ENCODE peak calls at places on chromosome 7, in nine cellular contexts. One of them, this sample, is unnamed.

GRCh38 chr7:157273208-157274202 is 63.3 kb upstream of the DNAJB6 start:
- DNase-seq in left cardiac atrium: peak
- DNase-seq in neuronal stem cell: peak
- DNase-seq in foreskin fibroblast: peak
- DNase-seq in posterior vena cava: peak
- DNase-seq in H9: peak
- DNase-seq in central memory CD8-positive, alpha-beta T cell: peak
- DNase-seq in stimulated activated CD4-positive, alpha-beta T cell treated with anti-CD3 and anti-CD28 coated beads, Interleukin-1b, Interleukin-23, amount 100 ng/mL, for 4 hours: peak
- DNase-seq in hippocampal formation: peak
- DNase-seq in this sample: peak

GRCh38 chr7:4850262-4850795 is 11.5 kb downstream of the PAPOLB start:
- DNase-seq in H9: no peak
- DNase-seq in central memory CD8-positive, alpha-beta T cell: no peak
- DNase-seq in neuronal stem cell: no peak
- DNase-seq in left cardiac atrium: no peak
- DNase-seq in stimulated activated CD4-positive, alpha-beta T cell treated with anti-CD3 and anti-CD28 coated beads, Interleukin-1b, Interleukin-23, amount 100 ng/mL, for 4 hours: no peak
- DNase-seq in hippocampal formation: no peak
- DNase-seq in posterior vena cava: no peak
- DNase-seq in foreskin fibroblast: no peak
- DNase-seq in this sample: no peak

GRCh38 chr7:100575206-100575631 is 1.5 kb upstream of the SAP25 start:
- DNase-seq in neuronal stem cell: no peak
- DNase-seq in left cardiac atrium: no peak
- DNase-seq in H9: peak
- DNase-seq in foreskin fibroblast: no peak
- DNase-seq in central memory CD8-positive, alpha-beta T cell: no peak
- DNase-seq in hippocampal formation: no peak
- DNase-seq in stimulated activated CD4-positive, alpha-beta T cell treated with anti-CD3 and anti-CD28 coated beads, Interleukin-1b, Interleukin-23, amount 100 ng/mL, for 4 hours: no peak
- DNase-seq in posterior vena cava: peak
- DNase-seq in this sample: no peak

GRCh38 chr7:53947670-53948226 is 594.4 kb upstream of the VSTM2A start:
- DNase-seq in neuronal stem cell: no peak
- DNase-seq in posterior vena cava: no peak
- DNase-seq in H9: no peak
- DNase-seq in left cardiac atrium: no peak
- DNase-seq in stimulated activated CD4-positive, alpha-beta T cell treated with anti-CD3 and anti-CD28 coated beads, Interleukin-1b, Interleukin-23, amount 100 ng/mL, for 4 hours: no peak
- DNase-seq in hippocampal formation: no peak
- DNase-seq in central memory CD8-positive, alpha-beta T cell: no peak
- DNase-seq in foreskin fibroblast: no peak
- DNase-seq in this sample: no peak

GRCh38 chr7:50644114-50644513 is 78.9 kb upstream of the DDC start:
- DNase-seq in hippocampal formation: no peak
- DNase-seq in left cardiac atrium: no peak
- DNase-seq in foreskin fibroblast: no peak
- DNase-seq in stimulated activated CD4-positive, alpha-beta T cell treated with anti-CD3 and anti-CD28 coated beads, Interleukin-1b, Interleukin-23, amount 100 ng/mL, for 4 hours: no peak
- DNase-seq in neuronal stem cell: no peak
- DNase-seq in posterior vena cava: peak
- DNase-seq in H9: no peak
- DNase-seq in central memory CD8-positive, alpha-beta T cell: no peak
- DNase-seq in this sample: no peak

GRCh38 chr7:38189256-38189938 is 11.4 kb downstream of the STARD3NL start:
- DNase-seq in stimulated activated CD4-positive, alpha-beta T cell treated with anti-CD3 and anti-CD28 coated beads, Interleukin-1b, Interleukin-23, amount 100 ng/mL, for 4 hours: no peak
- DNase-seq in H9: no peak
- DNase-seq in left cardiac atrium: no peak
- DNase-seq in hippocampal formation: no peak
- DNase-seq in neuronal stem cell: no peak
- DNase-seq in posterior vena cava: no peak
- DNase-seq in central memory CD8-positive, alpha-beta T cell: no peak
- DNase-seq in foreskin fibroblast: peak
- DNase-seq in this sample: no peak

GRCh38 chr7:95794917-95795515 is 22.7 kb downstream of the DYNC1I1 start:
- DNase-seq in hippocampal formation: no peak
- DNase-seq in H9: peak
- DNase-seq in left cardiac atrium: no peak
- DNase-seq in foreskin fibroblast: peak
- DNase-seq in neuronal stem cell: no peak
- DNase-seq in central memory CD8-positive, alpha-beta T cell: no peak
- DNase-seq in stimulated activated CD4-positive, alpha-beta T cell treated with anti-CD3 and anti-CD28 coated beads, Interleukin-1b, Interleukin-23, amount 100 ng/mL, for 4 hours: no peak
- DNase-seq in posterior vena cava: no peak
- DNase-seq in this sample: no peak

GRCh38 chr7:102292813-102293798 is 6.4 kb downstream of the SH2B2 start:
- DNase-seq in central memory CD8-positive, alpha-beta T cell: no peak
- DNase-seq in stimulated activated CD4-positive, alpha-beta T cell treated with anti-CD3 and anti-CD28 coated beads, Interleukin-1b, Interleukin-23, amount 100 ng/mL, for 4 hours: no peak
- DNase-seq in H9: no peak
- DNase-seq in hippocampal formation: no peak
- DNase-seq in foreskin fibroblast: no peak
- DNase-seq in posterior vena cava: no peak
- DNase-seq in left cardiac atrium: no peak
- DNase-seq in neuronal stem cell: no peak
- DNase-seq in this sample: no peak

GRCh38 chr7:116876664-116877442 is 14.5 kb downstream of the CAPZA2 start:
- DNase-seq in left cardiac atrium: peak
- DNase-seq in stimulated activated CD4-positive, alpha-beta T cell treated with anti-CD3 and anti-CD28 coated beads, Interleukin-1b, Interleukin-23, amount 100 ng/mL, for 4 hours: no peak
- DNase-seq in central memory CD8-positive, alpha-beta T cell: no peak
- DNase-seq in neuronal stem cell: no peak
- DNase-seq in H9: no peak
- DNase-seq in posterior vena cava: no peak
- DNase-seq in foreskin fibroblast: no peak
- DNase-seq in hippocampal formation: no peak
- DNase-seq in this sample: no peak

GRCh38 chr7:135670179-135670578 is 7.9 kb downstream of the STMP1 start:
- DNase-seq in foreskin fibroblast: peak
- DNase-seq in left cardiac atrium: no peak
- DNase-seq in central memory CD8-positive, alpha-beta T cell: no peak
- DNase-seq in neuronal stem cell: no peak
- DNase-seq in stimulated activated CD4-positive, alpha-beta T cell treated with anti-CD3 and anti-CD28 coated beads, Interleukin-1b, Interleukin-23, amount 100 ng/mL, for 4 hours: no peak
- DNase-seq in hippocampal formation: no peak
- DNase-seq in posterior vena cava: no peak
- DNase-seq in H9: no peak
- DNase-seq in this sample: no peak

GRCh38 chr7:49613759-49614158 is 159.7 kb upstream of the VWC2 start:
- DNase-seq in central memory CD8-positive, alpha-beta T cell: no peak
- DNase-seq in neuronal stem cell: no peak
- DNase-seq in stimulated activated CD4-positive, alpha-beta T cell treated with anti-CD3 and anti-CD28 coated beads, Interleukin-1b, Interleukin-23, amount 100 ng/mL, for 4 hours: no peak
- DNase-seq in left cardiac atrium: no peak
- DNase-seq in posterior vena cava: no peak
- DNase-seq in H9: no peak
- DNase-seq in foreskin fibroblast: no peak
- DNase-seq in hippocampal formation: no peak
- DNase-seq in this sample: no peak

GRCh38 chr7:142111509-142111908 is at the start of gene MGAM2:
- DNase-seq in foreskin fibroblast: no peak
- DNase-seq in hippocampal formation: no peak
- DNase-seq in neuronal stem cell: no peak
- DNase-seq in H9: no peak
- DNase-seq in posterior vena cava: no peak
- DNase-seq in left cardiac atrium: no peak
- DNase-seq in central memory CD8-positive, alpha-beta T cell: no peak
- DNase-seq in stimulated activated CD4-positive, alpha-beta T cell treated with anti-CD3 and anti-CD28 coated beads, Interleukin-1b, Interleukin-23, amount 100 ng/mL, for 4 hours: no peak
- DNase-seq in this sample: no peak

GRCh38 chr7:95871078-95871848 is 98.9 kb downstream of the DYNC1I1 start:
- DNase-seq in hippocampal formation: peak
- DNase-seq in foreskin fibroblast: peak
- DNase-seq in stimulated activated CD4-positive, alpha-beta T cell treated with anti-CD3 and anti-CD28 coated beads, Interleukin-1b, Interleukin-23, amount 100 ng/mL, for 4 hours: no peak
- DNase-seq in H9: peak
- DNase-seq in central memory CD8-positive, alpha-beta T cell: no peak
- DNase-seq in neuronal stem cell: peak
- DNase-seq in left cardiac atrium: no peak
- DNase-seq in posterior vena cava: no peak
- DNase-seq in this sample: peak

GRCh38 chr7:41164440-41164839 is 538.5 kb downstream of the INHBA start:
- DNase-seq in left cardiac atrium: no peak
- DNase-seq in stimulated activated CD4-positive, alpha-beta T cell treated with anti-CD3 and anti-CD28 coated beads, Interleukin-1b, Interleukin-23, amount 100 ng/mL, for 4 hours: no peak
- DNase-seq in hippocampal formation: no peak
- DNase-seq in foreskin fibroblast: peak
- DNase-seq in H9: no peak
- DNase-seq in central memory CD8-positive, alpha-beta T cell: no peak
- DNase-seq in neuronal stem cell: no peak
- DNase-seq in posterior vena cava: no peak
- DNase-seq in this sample: no peak

GRCh38 chr7:26603631-26604030 is 260.8 kb downstream of the SKAP2 start:
- DNase-seq in H9: peak
- DNase-seq in hippocampal formation: no peak
- DNase-seq in foreskin fibroblast: no peak
- DNase-seq in stimulated activated CD4-positive, alpha-beta T cell treated with anti-CD3 and anti-CD28 coated beads, Interleukin-1b, Interleukin-23, amount 100 ng/mL, for 4 hours: no peak
- DNase-seq in central memory CD8-positive, alpha-beta T cell: no peak
- DNase-seq in posterior vena cava: no peak
- DNase-seq in left cardiac atrium: no peak
- DNase-seq in neuronal stem cell: no peak
- DNase-seq in this sample: no peak